ENCODE peak calls at places on chromosomes 4 and X, in five cellular contexts. One of them, this sample, is unnamed.

GRCh38 chrX:118062817-118063615 is 53.6 kb downstream of the KLHL13 start:
- DNase-seq in retinal pigment epithelial cell: no peak
- DNase-seq in cardiac muscle cell: no peak
- DNase-seq in epithelial cell of esophagus: no peak
- DNase-seq in prostate gland: no peak
- DNase-seq in this sample: no peak

GRCh38 chr4:7044415-7044930 is 1.3 kb downstream of the TADA2B start:
- DNase-seq in retinal pigment epithelial cell: no peak
- DNase-seq in cardiac muscle cell: peak
- DNase-seq in epithelial cell of esophagus: no peak
- DNase-seq in prostate gland: no peak
- DNase-seq in this sample: no peak

GRCh38 chrX:130171446-130172126 is at the start of gene RAB33A:
- DNase-seq in retinal pigment epithelial cell: no peak
- DNase-seq in cardiac muscle cell: peak
- DNase-seq in epithelial cell of esophagus: peak
- DNase-seq in prostate gland: no peak
- DNase-seq in this sample: peak

GRCh38 chr4:28686618-28687017 is 1826.0 kb downstream of the STIM2 start:
- DNase-seq in retinal pigment epithelial cell: peak
- DNase-seq in cardiac muscle cell: peak
- DNase-seq in epithelial cell of esophagus: peak
- DNase-seq in prostate gland: no peak
- DNase-seq in this sample: no peak

GRCh38 chr4:15562114-15562513 is 92.4 kb downstream of the CC2D2A start:
- DNase-seq in retinal pigment epithelial cell: no peak
- DNase-seq in cardiac muscle cell: no peak
- DNase-seq in epithelial cell of esophagus: peak
- DNase-seq in prostate gland: no peak
- DNase-seq in this sample: no peak

GRCh38 chr4:122364700-122365404 is 14.0 kb upstream of the ADAD1 start:
- DNase-seq in retinal pigment epithelial cell: no peak
- DNase-seq in cardiac muscle cell: no peak
- DNase-seq in epithelial cell of esophagus: no peak
- DNase-seq in prostate gland: no peak
- DNase-seq in this sample: no peak

GRCh38 chr4:1244081-1244977 is 4.6 kb downstream of the CTBP1 start:
- DNase-seq in retinal pigment epithelial cell: no peak
- DNase-seq in cardiac muscle cell: no peak
- DNase-seq in epithelial cell of esophagus: no peak
- DNase-seq in prostate gland: no peak
- DNase-seq in this sample: no peak

GRCh38 chr4:168059251-168059650 is 33.1 kb upstream of the ANXA10 start:
- DNase-seq in retinal pigment epithelial cell: no peak
- DNase-seq in cardiac muscle cell: peak
- DNase-seq in epithelial cell of esophagus: peak
- DNase-seq in prostate gland: no peak
- DNase-seq in this sample: no peak

GRCh38 chr4:164807611-164808010 is 53.7 kb downstream of the SMIM31 start:
- DNase-seq in retinal pigment epithelial cell: peak
- DNase-seq in cardiac muscle cell: no peak
- DNase-seq in epithelial cell of esophagus: peak
- DNase-seq in prostate gland: no peak
- DNase-seq in this sample: no peak

GRCh38 chr4:148998719-148999118 is 556.5 kb upstream of the NR3C2 start:
- DNase-seq in retinal pigment epithelial cell: no peak
- DNase-seq in cardiac muscle cell: peak
- DNase-seq in epithelial cell of esophagus: peak
- DNase-seq in prostate gland: no peak
- DNase-seq in this sample: peak

GRCh38 chr4:148649669-148650331 is 207.6 kb upstream of the NR3C2 start:
- DNase-seq in retinal pigment epithelial cell: peak
- DNase-seq in cardiac muscle cell: peak
- DNase-seq in epithelial cell of esophagus: peak
- DNase-seq in prostate gland: no peak
- DNase-seq in this sample: no peak

GRCh38 chrX:54473993-54474859 is 21.8 kb downstream of the FGD1 start:
- DNase-seq in retinal pigment epithelial cell: no peak
- DNase-seq in cardiac muscle cell: no peak
- DNase-seq in epithelial cell of esophagus: peak
- DNase-seq in prostate gland: no peak
- DNase-seq in this sample: no peak

GRCh38 chr4:54840430-54840829 is 182.7 kb downstream of the KIT start:
- DNase-seq in retinal pigment epithelial cell: no peak
- DNase-seq in cardiac muscle cell: no peak
- DNase-seq in epithelial cell of esophagus: no peak
- DNase-seq in prostate gland: no peak
- DNase-seq in this sample: no peak

GRCh38 chrX:49919617-49920016 is 2.8 kb upstream of the CLCN5 start:
- DNase-seq in retinal pigment epithelial cell: no peak
- DNase-seq in cardiac muscle cell: peak
- DNase-seq in epithelial cell of esophagus: no peak
- DNase-seq in prostate gland: no peak
- DNase-seq in this sample: peak

GRCh38 chr4:2287594-2287915 is 25.6 kb upstream of the MXD4 start:
- DNase-seq in retinal pigment epithelial cell: no peak
- DNase-seq in cardiac muscle cell: no peak
- DNase-seq in epithelial cell of esophagus: no peak
- DNase-seq in prostate gland: no peak
- DNase-seq in this sample: no peak

GRCh38 chrX:38627683-38628082 is 66.3 kb downstream of the TSPAN7 start:
- DNase-seq in retinal pigment epithelial cell: no peak
- DNase-seq in cardiac muscle cell: peak
- DNase-seq in epithelial cell of esophagus: peak
- DNase-seq in prostate gland: no peak
- DNase-seq in this sample: peak

GRCh38 chr4:749771-750666 is 44.4 kb downstream of the PCGF3 start:
- DNase-seq in retinal pigment epithelial cell: no peak
- DNase-seq in cardiac muscle cell: peak
- DNase-seq in epithelial cell of esophagus: no peak
- DNase-seq in prostate gland: no peak
- DNase-seq in this sample: no peak

GRCh38 chr4:43776371-43776770 is 672.2 kb downstream of the KCTD8 start:
- DNase-seq in retinal pigment epithelial cell: no peak
- DNase-seq in cardiac muscle cell: no peak
- DNase-seq in epithelial cell of esophagus: peak
- DNase-seq in prostate gland: no peak
- DNase-seq in this sample: no peak

GRCh38 chr4:23667659-23668058 is 222.2 kb downstream of the PPARGC1A start:
- DNase-seq in retinal pigment epithelial cell: no peak
- DNase-seq in cardiac muscle cell: no peak
- DNase-seq in epithelial cell of esophagus: no peak
- DNase-seq in prostate gland: no peak
- DNase-seq in this sample: no peak

GRCh38 chr4:83342476-83342875 is 7.8 kb upstream of the HPSE start:
- DNase-seq in retinal pigment epithelial cell: no peak
- DNase-seq in cardiac muscle cell: peak
- DNase-seq in epithelial cell of esophagus: no peak
- DNase-seq in prostate gland: no peak
- DNase-seq in this sample: no peak

GRCh38 chrX:643911-644303 is 13.3 kb downstream of the SHOX start:
- DNase-seq in retinal pigment epithelial cell: no peak
- DNase-seq in cardiac muscle cell: no peak
- DNase-seq in epithelial cell of esophagus: no peak
- DNase-seq in prostate gland: no peak
- DNase-seq in this sample: no peak

GRCh38 chr4:64911846-64912245 is 502.6 kb upstream of the TECRL start:
- DNase-seq in retinal pigment epithelial cell: no peak
- DNase-seq in cardiac muscle cell: no peak
- DNase-seq in epithelial cell of esophagus: no peak
- DNase-seq in prostate gland: no peak
- DNase-seq in this sample: no peak
- TF ChIP-seq CTCF in retinal pigment epithelial cell: no peak
- TF ChIP-seq CTCF in cardiac muscle cell: no peak
- TF ChIP-seq CTCF in epithelial cell of esophagus: no peak
- TF ChIP-seq CTCF in prostate gland: no peak
- TF ChIP-seq CTCF in this sample: no peak

DNA sequence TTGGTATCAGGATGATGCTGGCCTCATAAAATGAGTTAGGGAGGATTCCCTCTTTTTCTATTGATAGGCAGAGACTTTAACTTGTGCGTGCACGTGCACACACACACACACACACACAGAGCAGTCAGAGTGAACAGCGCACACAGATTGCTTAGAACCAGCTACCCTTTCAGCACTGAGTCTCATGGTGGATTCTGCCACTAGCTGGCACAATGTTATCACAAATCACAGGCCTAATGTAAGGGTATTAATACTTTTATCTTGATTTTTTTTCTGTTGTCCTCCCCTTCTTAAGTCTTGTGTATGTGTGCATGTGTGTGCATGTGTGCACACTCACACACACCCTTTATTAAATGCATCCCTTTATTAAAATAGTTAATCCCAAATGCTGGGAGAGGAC is 53.2 kb downstream of the HADH start:
- DNase-seq in retinal pigment epithelial cell: no peak
- DNase-seq in cardiac muscle cell: no peak
- DNase-seq in epithelial cell of esophagus: no peak
- DNase-seq in prostate gland: no peak
- DNase-seq in this sample: no peak
- TF ChIP-seq CTCF in retinal pigment epithelial cell: no peak
- TF ChIP-seq CTCF in cardiac muscle cell: no peak
- TF ChIP-seq CTCF in epithelial cell of esophagus: no peak
- TF ChIP-seq CTCF in prostate gland: no peak
- TF ChIP-seq CTCF in this sample: no peak

GRCh38 chr4:170230242-170230641 is 140.5 kb upstream of the AADAT start:
- DNase-seq in retinal pigment epithelial cell: no peak
- DNase-seq in cardiac muscle cell: no peak
- DNase-seq in epithelial cell of esophagus: no peak
- DNase-seq in prostate gland: no peak
- DNase-seq in this sample: no peak

GRCh38 chr4:170229021-170229420 is 139.3 kb upstream of the AADAT start:
- DNase-seq in retinal pigment epithelial cell: no peak
- DNase-seq in cardiac muscle cell: no peak
- DNase-seq in epithelial cell of esophagus: peak
- DNase-seq in prostate gland: no peak
- DNase-seq in this sample: no peak

GRCh38 chr4:170231377-170231776 is 141.6 kb upstream of the AADAT start:
- DNase-seq in retinal pigment epithelial cell: no peak
- DNase-seq in cardiac muscle cell: no peak
- DNase-seq in epithelial cell of esophagus: no peak
- DNase-seq in prostate gland: no peak
- DNase-seq in this sample: no peak

GRCh38 chr4:170226288-170226687 is 136.5 kb upstream of the AADAT start:
- DNase-seq in retinal pigment epithelial cell: no peak
- DNase-seq in cardiac muscle cell: no peak
- DNase-seq in epithelial cell of esophagus: no peak
- DNase-seq in prostate gland: no peak
- DNase-seq in this sample: peak

GRCh38 chr4:170227928-170228327 is 138.2 kb upstream of the AADAT start:
- DNase-seq in retinal pigment epithelial cell: no peak
- DNase-seq in cardiac muscle cell: no peak
- DNase-seq in epithelial cell of esophagus: no peak
- DNase-seq in prostate gland: no peak
- DNase-seq in this sample: no peak
- TF ChIP-seq CTCF in retinal pigment epithelial cell: no peak
- TF ChIP-seq CTCF in cardiac muscle cell: no peak
- TF ChIP-seq CTCF in epithelial cell of esophagus: peak
- TF ChIP-seq CTCF in prostate gland: no peak
- TF ChIP-seq CTCF in this sample: peak

GRCh38 chr4:89535251-89535650 is 227.7 kb upstream of the GPRIN3 start:
- DNase-seq in retinal pigment epithelial cell: no peak
- DNase-seq in cardiac muscle cell: peak
- DNase-seq in epithelial cell of esophagus: no peak
- DNase-seq in prostate gland: no peak
- DNase-seq in this sample: no peak

GRCh38 chr4:89531932-89532640 is 224.5 kb upstream of the GPRIN3 start:
- DNase-seq in retinal pigment epithelial cell: no peak
- DNase-seq in cardiac muscle cell: no peak
- DNase-seq in epithelial cell of esophagus: no peak
- DNase-seq in prostate gland: no peak
- DNase-seq in this sample: no peak

GRCh38 chr4:89538171-89538570 is 230.6 kb upstream of the GPRIN3 start:
- DNase-seq in retinal pigment epithelial cell: no peak
- DNase-seq in cardiac muscle cell: no peak
- DNase-seq in epithelial cell of esophagus: no peak
- DNase-seq in prostate gland: no peak
- DNase-seq in this sample: no peak

GRCh38 chr4:89537281-89537680 is 229.7 kb upstream of the GPRIN3 start:
- DNase-seq in retinal pigment epithelial cell: no peak
- DNase-seq in cardiac muscle cell: no peak
- DNase-seq in epithelial cell of esophagus: no peak
- DNase-seq in prostate gland: no peak
- DNase-seq in this sample: no peak

DNA sequence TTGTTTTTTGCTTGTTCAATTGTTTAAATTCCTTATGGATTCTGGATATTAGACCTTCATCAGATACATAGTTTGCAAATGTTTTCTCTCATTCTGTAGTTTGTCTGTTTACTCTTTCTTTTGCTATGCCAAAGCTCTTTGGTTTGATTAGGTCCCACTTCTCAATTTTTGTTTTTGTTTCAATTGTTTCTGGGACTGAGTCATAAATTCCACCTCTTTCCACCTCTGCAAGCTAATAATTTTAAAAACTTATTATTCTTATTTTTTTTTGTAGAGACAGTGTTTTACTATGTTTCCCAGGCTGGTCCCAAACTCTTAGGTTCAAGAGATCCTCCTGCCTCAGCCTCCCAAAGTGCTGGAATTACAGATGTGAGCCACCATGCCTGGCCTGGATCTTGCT is 226.8 kb upstream of the GPRIN3 start:
- DNase-seq in retinal pigment epithelial cell: no peak
- DNase-seq in cardiac muscle cell: no peak
- DNase-seq in epithelial cell of esophagus: no peak
- DNase-seq in prostate gland: no peak
- DNase-seq in this sample: no peak
- TF ChIP-seq CTCF in retinal pigment epithelial cell: no peak
- TF ChIP-seq CTCF in cardiac muscle cell: no peak
- TF ChIP-seq CTCF in epithelial cell of esophagus: no peak
- TF ChIP-seq CTCF in prostate gland: no peak
- TF ChIP-seq CTCF in this sample: no peak

GRCh38 chrX:153794018-153794896 is at the start of the genes IDH3G and SSR4:
- DNase-seq in retinal pigment epithelial cell: peak
- DNase-seq in cardiac muscle cell: peak
- DNase-seq in epithelial cell of esophagus: peak
- DNase-seq in prostate gland: peak
- DNase-seq in this sample: peak
- TF ChIP-seq CTCF in retinal pigment epithelial cell: peak
- TF ChIP-seq CTCF in cardiac muscle cell: no peak
- TF ChIP-seq CTCF in epithelial cell of esophagus: no peak
- TF ChIP-seq CTCF in prostate gland: peak
- TF ChIP-seq CTCF in this sample: no peak

DNA sequence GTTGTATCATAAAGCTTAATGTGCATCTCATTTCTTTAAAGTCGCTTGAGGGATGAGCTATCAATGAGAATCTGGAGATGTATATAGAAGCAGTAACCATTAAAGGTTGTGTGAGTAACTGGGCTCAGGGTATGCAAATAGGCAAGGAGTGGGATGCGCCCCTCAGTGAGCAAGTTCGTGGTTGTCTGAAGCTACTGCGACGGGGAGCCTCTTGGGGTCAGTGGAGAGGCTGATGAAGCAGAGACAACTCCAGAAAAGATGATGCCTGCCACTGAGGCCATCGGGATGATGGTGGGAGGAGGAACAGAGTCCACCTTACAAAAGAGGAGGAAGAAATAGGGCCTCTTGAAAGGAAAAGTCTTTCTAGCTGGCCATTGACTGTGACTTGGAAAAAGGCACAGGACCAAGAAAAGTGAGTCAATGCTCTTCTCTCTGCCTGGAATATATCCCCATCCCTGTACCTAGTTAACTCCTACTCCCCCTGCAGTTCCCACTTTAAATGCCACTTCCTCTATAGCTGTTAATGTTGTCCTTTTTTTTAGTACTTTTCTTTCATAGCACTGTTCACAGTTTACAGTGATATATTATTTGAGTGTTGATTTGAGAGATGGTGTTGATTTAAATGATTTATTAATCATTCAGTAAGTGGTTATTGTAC is 51.4 kb upstream of the LSM6 start:
- DNase-seq in retinal pigment epithelial cell: no peak
- DNase-seq in cardiac muscle cell: peak
- DNase-seq in epithelial cell of esophagus: no peak
- DNase-seq in prostate gland: no peak
- DNase-seq in this sample: no peak
- TF ChIP-seq CTCF in retinal pigment epithelial cell: peak
- TF ChIP-seq CTCF in cardiac muscle cell: no peak
- TF ChIP-seq CTCF in epithelial cell of esophagus: no peak
- TF ChIP-seq CTCF in prostate gland: no peak
- TF ChIP-seq CTCF in this sample: no peak

This sample was measured in Calu3.